ENCODE peak calls at places on chromosomes 11 and 22, in seven cellular contexts. I is left ventricle myocardium inferior; W is PC-9; N is endodermal cell; S is SJSA1; X is CD8-positive, alpha-beta memory T cell; F is A549. Q is an unnamed sample.

GRCh38 chr11:2233693-2234455 is 36.5 kb downstream of the ASCL2 start:
- DNase-seq in I (no peak), W (no peak), N (no peak), S (no peak), X (no peak), F (no peak), Q (no peak)

GRCh38 chr11:125073616-125074483 is 10.7 kb downstream of the SLC37A2 start:
- DNase-seq in I (no peak), W (no peak), N (peak), S (no peak), X (no peak), F (no peak), Q (no peak)

GRCh38 chr22:24894998-24895397 is 51.5 kb downstream of the LHFPL7 start:
- DNase-seq in I (peak), W (peak), N (no peak), S (no peak), X (no peak), F (peak), Q (no peak)

GRCh38 chr11:22491826-22492225 is 133.8 kb downstream of the FANCF start:
- DNase-seq in I (no peak), W (no peak), N (no peak), S (no peak), X (no peak), F (no peak), Q (peak)

GRCh38 chr11:293852-294661 is 5.1 kb downstream of the PGGHG start:
- DNase-seq in I (peak), W (no peak), N (peak), S (no peak), X (peak), F (no peak), Q (no peak)

GRCh38 chr22:47110817-47111443 is 348.5 kb downstream of the TBC1D22A start:
- DNase-seq in I (no peak), W (no peak), N (no peak), S (no peak), X (no peak), F (no peak), Q (no peak)

GRCh38 chr11:3169235-3169951 is 4.3 kb upstream of the OSBPL5 start:
- DNase-seq in I (peak), W (peak), N (peak), S (peak), X (peak), F (peak), Q (peak)

GRCh38 chr22:18065256-18065655 is 12.5 kb upstream of the PEX26 start:
- DNase-seq in I (no peak), W (peak), N (peak), S (no peak), X (no peak), F (peak), Q (peak)

GRCh38 chr11:69640260-69640994 is 529 bp upstream of the CCND1 start:
- DNase-seq in I (peak), W (no peak), N (peak), S (no peak), X (peak), F (peak), Q (peak)

GRCh38 chr22:37310075-37310606 is 27.8 kb downstream of the CYTH4 start:
- DNase-seq in I (no peak), W (no peak), N (no peak), S (no peak), X (no peak), F (no peak), Q (no peak)

GRCh38 chr11:132496341-132496740 is 1036.0 kb downstream of the OPCML start:
- DNase-seq in I (no peak), W (no peak), N (no peak), S (no peak), X (no peak), F (no peak), Q (no peak)

GRCh38 chr11:126079640-126080205 is 17.1 kb upstream of the CDON start:
- DNase-seq in I (no peak), W (peak), N (peak), S (no peak), X (no peak), F (no peak), Q (peak)

GRCh38 chr11:126842038-126842437 is 158.5 kb downstream of the KIRREL3 start:
- DNase-seq in I (no peak), W (no peak), N (peak), S (no peak), X (no peak), F (no peak), Q (no peak)

GRCh38 chr22:30202531-30203006 is 44.0 kb downstream of the LIF start:
- DNase-seq in I (no peak), W (peak), N (no peak), S (no peak), X (no peak), F (no peak), Q (no peak)

GRCh38 chr11:126468102-126468521 is 112.6 kb downstream of the ST3GAL4 start:
- DNase-seq in I (peak), W (peak), N (no peak), S (no peak), X (no peak), F (no peak), Q (no peak)

GRCh38 chr11:112477929-112478317 is 217.3 kb upstream of the PLET1 start:
- DNase-seq in I (no peak), W (no peak), N (peak), S (no peak), X (no peak), F (no peak), Q (no peak)

GRCh38 chr11:62555464-62556092 is 9.0 kb upstream of the AHNAK start:
- DNase-seq in I (peak), W (peak), N (no peak), S (no peak), X (peak), F (no peak), Q (no peak)

GRCh38 chr11:69666752-69667536 is 8.2 kb downstream of the LTO1 start:
- DNase-seq in I (no peak), W (no peak), N (no peak), S (no peak), X (peak), F (no peak), Q (no peak)

GRCh38 chr11:27204527-27204926 is 158.5 kb downstream of the CCDC34 start:
- DNase-seq in I (no peak), W (no peak), N (peak), S (no peak), X (no peak), F (peak), Q (peak)

GRCh38 chr11:130995266-130995665 is 79.0 kb upstream of the SNX19 start:
- DNase-seq in I (no peak), W (no peak), N (no peak), S (no peak), X (no peak), F (no peak), Q (no peak)

GRCh38 chr22:29117799-29118477 is 45.1 kb downstream of the KREMEN1 start:
- DNase-seq in I (no peak), W (no peak), N (no peak), S (no peak), X (no peak), F (no peak), Q (no peak)

DNA sequence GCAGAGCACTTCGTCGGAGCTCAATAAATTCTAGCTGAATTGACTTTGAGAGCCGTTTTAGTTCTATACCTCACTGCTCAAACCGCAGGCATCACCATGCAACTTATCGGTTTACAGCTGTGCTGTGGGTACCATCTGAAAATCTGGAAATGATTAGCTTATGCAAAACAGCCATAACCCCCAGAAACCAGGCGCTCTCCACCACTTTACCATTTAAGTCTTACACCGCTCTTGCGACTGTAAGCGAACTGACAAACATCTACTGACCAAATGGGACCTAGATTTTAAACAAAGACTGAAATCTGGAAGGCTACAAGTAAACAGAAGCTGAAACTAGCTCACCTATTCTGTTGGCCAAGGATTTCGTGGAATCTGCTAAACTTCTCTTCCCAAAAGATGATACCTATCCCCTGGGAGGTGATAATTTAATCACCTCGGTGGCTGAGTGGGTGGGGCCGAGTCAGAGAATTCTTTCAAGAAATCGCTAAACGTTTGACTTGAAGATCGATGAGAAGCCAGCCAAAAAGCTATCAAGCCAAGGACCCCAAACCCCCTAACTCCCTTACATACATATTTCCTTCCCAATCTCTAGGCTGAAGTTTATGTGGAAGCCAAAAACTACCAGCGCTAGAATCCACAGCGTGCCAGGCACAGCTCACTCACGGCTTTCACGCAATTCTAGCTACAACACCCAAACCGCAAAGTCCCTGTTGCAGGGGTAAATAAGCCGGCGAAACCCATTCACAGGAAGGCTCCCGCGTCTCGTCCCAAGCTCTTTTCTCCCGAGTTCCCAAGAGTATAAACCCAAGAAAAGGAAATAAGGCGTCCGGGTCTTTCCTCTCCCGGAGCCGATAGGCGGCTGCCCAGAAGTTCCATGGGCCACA is 644 bp downstream of the SPTY2D1 start:
- DNase-seq in I (no peak), W (no peak), N (peak), S (no peak), X (no peak), F (no peak), Q (no peak)
- H3K27ac ChIP-seq in I (peak), W (peak), N (no peak), S (peak), X (peak), F (peak), Q (no peak)

DNA sequence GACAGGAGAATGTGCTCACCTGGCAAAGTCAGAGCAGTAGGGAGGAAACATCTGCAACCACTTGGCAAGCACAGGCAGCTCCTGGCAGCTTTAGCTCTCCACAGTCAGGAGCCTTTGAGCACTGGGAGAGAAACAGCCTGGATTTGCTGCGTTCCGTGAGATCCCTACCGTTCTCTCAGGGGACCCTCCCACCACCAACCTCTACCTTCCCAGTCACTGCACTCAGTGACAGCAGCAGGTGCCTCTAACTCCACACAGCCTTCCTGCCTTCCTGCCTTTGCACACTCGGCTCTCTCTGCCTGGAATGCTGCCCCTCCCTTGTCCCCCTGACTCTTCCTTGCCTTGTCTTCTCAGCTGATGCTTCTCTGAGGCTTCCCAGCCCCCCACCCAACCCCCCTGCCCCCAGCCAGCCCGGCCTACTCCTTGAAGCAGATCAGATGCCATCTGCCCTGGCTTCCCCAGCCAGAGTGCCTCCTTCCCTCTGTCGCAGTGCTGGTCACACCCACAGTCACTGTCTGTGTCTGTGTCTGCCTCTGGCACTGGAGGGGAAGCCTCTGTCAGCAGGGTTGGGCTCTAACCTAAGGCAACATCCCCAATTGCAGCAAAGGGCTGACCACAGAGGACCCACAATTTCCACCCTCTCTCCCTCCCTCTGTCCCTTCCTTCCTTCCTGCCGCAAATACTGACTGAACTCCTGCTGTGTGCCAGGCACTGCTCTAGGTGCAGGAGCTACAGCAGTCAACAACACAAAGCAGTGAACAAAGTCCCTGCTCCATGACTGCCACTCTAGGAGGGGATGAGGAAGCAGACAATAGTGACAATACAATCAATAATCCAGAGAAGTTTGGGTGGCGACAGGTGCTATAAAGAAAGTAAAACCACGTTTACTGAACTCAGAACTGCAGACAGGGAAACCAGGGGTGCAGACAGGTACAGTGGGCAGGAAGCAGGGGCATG is 14.8 kb upstream of the TSKU start:
- DNase-seq in I (peak), W (no peak), N (peak), S (no peak), X (no peak), F (no peak), Q (no peak)
- H3K27ac ChIP-seq in I (peak), W (peak), N (peak), S (peak), X (no peak), F (peak), Q (no peak)

GRCh38 chr11:66880484-66881211 is 23.8 kb downstream of the LRFN4 start:
- DNase-seq in I (no peak), W (peak), N (no peak), S (no peak), X (no peak), F (no peak), Q (peak)

GRCh38 chr11:66877585-66877984 is 20.7 kb downstream of the LRFN4 start:
- DNase-seq in I (no peak), W (no peak), N (no peak), S (no peak), X (no peak), F (peak), Q (no peak)

GRCh38 chr11:66878554-66878953 is 21.7 kb downstream of the LRFN4 start:
- DNase-seq in I (no peak), W (no peak), N (no peak), S (no peak), X (no peak), F (no peak), Q (no peak)

GRCh38 chr11:66881436-66881835 is 24.6 kb downstream of the LRFN4 start:
- DNase-seq in I (no peak), W (no peak), N (no peak), S (no peak), X (no peak), F (no peak), Q (no peak)

DNA sequence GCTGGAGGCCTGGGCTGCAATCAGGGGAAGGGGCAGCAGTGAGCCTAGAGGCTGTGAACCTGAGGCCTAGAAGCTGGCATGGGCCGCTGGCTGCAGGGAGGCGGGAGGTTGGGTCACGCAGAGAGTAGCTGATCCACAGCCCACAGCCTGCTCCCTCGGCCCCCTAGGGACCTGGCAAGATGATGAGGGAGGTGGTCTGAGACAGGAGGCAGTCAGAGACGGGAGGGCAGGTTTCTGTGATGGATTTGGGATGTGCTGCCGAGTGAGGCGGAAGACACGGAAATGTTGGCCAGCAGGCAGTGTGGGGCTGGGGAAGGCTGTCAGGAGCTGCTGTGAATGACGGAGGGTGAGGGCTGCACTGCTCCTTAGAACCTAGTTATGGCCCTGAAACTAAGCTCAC is 22.7 kb downstream of the LRFN4 start:
- DNase-seq in I (no peak), W (no peak), N (no peak), S (no peak), X (no peak), F (no peak), Q (peak)
- H3K27ac ChIP-seq in I (no peak), W (no peak), N (no peak), S (no peak), X (no peak), F (peak), Q (no peak)

DNA sequence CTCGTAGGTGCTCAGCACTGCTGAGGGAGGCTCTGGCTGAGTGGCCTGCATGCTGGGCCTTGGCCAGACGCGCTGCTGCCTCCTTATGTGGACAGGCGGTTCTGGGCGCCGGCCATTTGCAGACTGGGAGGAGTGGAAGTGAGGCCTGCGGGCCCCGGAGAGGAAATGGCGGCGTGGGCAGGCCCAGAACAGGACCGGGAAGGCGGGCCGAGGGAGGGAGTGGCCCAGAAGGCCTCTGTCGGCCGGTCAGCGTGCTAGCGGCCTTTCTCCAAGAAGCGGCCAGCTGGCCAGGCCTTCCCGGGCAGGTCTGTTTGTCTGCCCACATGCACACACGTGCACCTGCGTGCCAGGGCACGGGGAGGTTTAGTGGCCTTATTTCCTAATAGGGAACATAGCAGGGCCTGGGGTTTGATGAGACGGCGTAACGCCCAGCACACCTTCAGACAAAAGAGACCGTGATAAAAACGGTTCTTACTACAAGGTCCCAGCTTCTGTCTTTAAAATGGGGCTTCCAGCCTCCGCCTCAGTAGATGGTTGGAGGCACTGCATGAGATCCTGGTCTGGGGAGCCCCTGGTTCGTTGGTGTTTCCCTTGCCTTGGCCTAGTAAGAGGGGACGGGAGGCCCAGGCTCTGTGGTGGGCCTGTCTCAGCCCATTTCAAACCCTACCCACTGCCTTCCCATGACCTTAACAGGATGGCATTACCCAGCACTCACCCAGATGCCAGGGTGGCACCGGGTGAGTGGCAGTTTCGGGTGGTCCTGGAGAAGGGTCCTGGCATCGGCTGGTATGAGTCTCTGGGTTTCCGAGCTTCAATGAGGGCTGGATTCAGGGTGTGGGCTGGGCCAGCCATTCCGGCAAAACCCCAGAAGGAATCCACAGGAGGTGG is 65.1 kb upstream of the PPARA start:
- DNase-seq in I (peak), W (no peak), N (no peak), S (peak), X (peak), F (peak), Q (no peak)
- H3K27ac ChIP-seq in I (peak), W (peak), N (no peak), S (peak), X (peak), F (peak), Q (no peak)

GRCh38 chr22:44337658-44338004 is 24.9 kb upstream of the SHISAL1 start:
- DNase-seq in I (no peak), W (peak), N (peak), S (peak), X (no peak), F (peak), Q (peak)
- H3K27ac ChIP-seq in I (no peak), W (no peak), N (no peak), S (no peak), X (no peak), F (peak), Q (no peak)

GRCh38 chr11:123564225-123564624 is 90.2 kb downstream of the SCN3B start:
- DNase-seq in I (no peak), W (no peak), N (no peak), S (no peak), X (no peak), F (no peak), Q (no peak)

GRCh38 chr11:123562166-123562565 is 92.3 kb downstream of the SCN3B start:
- DNase-seq in I (no peak), W (no peak), N (no peak), S (no peak), X (no peak), F (no peak), Q (no peak)

GRCh38 chr11:123561046-123561781 is 93.2 kb downstream of the SCN3B start:
- DNase-seq in I (peak), W (no peak), N (peak), S (peak), X (no peak), F (no peak), Q (peak)

GRCh38 chr11:123560001-123560400 is 94.4 kb downstream of the SCN3B start:
- DNase-seq in I (peak), W (no peak), N (no peak), S (peak), X (no peak), F (no peak), Q (no peak)

DNA sequence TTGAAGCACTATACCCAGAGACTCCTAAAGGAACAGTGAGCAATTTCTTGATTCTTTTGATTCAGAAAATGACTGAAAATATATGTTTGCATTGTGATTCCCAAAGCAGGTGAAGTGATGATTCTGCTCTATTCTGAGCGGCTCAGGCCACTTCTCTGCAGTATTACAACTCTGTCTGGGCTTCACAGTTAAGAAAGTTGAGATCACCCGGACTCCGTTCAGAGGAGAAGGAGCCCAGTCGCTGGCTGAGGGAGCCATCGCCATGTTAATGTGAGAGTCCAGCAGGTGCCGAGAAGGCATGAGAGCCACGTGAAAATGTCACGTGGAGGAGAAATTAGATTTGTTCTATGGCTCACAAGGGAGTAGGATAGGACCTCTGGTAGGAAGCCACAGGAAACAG is 91.6 kb downstream of the SCN3B start:
- DNase-seq in I (no peak), W (no peak), N (no peak), S (no peak), X (no peak), F (no peak), Q (no peak)
- H3K27ac ChIP-seq in I (peak), W (no peak), N (no peak), S (no peak), X (no peak), F (no peak), Q (no peak)

Q was measured in H9.